ENCODE peak calls at places on chromosomes 6 and 20, in ten cellular contexts. J, A, R, G, N, M, C, I, U and T are unnamed samples.

GRCh38 chr6:329888-330691 is 37.8 kb downstream of the DUSP22 start:
- DNase-seq in J (no peak), R (no peak), U (no peak), A (no peak), G (no peak), N (no peak), C (no peak), M (no peak), I (no peak), T (no peak)

GRCh38 chr20:46559685-46560440 is 9.4 kb upstream of the OCSTAMP start:
- DNase-seq in U (no peak), N (no peak), G (no peak), A (no peak), J (no peak), I (no peak), R (peak; percentile 10), C (no peak), M (no peak), T (no peak)

GRCh38 chr20:35292504-35293285 is 470 bp upstream of the FAM83C start:
- DNase-seq in C (no peak), G (no peak), A (no peak), I (no peak), R (no peak), N (no peak), M (no peak), J (no peak), U (no peak), T (no peak)

GRCh38 chr6:6659600-6660327 is 71.2 kb downstream of the LY86 start:
- DNase-seq in M (no peak), I (no peak), G (no peak), R (no peak), N (no peak), J (peak; percentile 79), U (no peak), A (no peak), C (peak; percentile 4), T (no peak)

GRCh38 chr6:145756170-145756662 is 20.9 kb upstream of the EPM2A start:
- DNase-seq in M (no peak), C (no peak), G (no peak), U (peak; percentile 48), N (no peak), I (no peak), A (peak; percentile 59), R (no peak), J (no peak), T (peak; percentile 16)

GRCh38 chr6:159766923-159767322 is 5.1 kb downstream of the ACAT2 start:
- DNase-seq in J (no peak), C (no peak), G (no peak), U (no peak), R (no peak), N (no peak), I (no peak), M (no peak), A (no peak), T (no peak)

GRCh38 chr20:23147964-23148720 is 62.0 kb upstream of the CD93 start:
- DNase-seq in G (peak; percentile 36), I (no peak), J (no peak), R (peak; percentile 87), M (no peak), A (peak; percentile 96), U (no peak), N (no peak), C (no peak), T (peak; percentile 93)

GRCh38 chr6:163661271-163661671 is 246.8 kb downstream of the QKI start:
- DNase-seq in I (no peak), A (no peak), R (no peak), J (peak; percentile 52), U (no peak), G (no peak), C (no peak), N (no peak), M (no peak), T (no peak)

GRCh38 chr20:51533291-51534172 is 9.0 kb downstream of the NFATC2 start:
- DNase-seq in A (peak; percentile 90), R (peak; percentile 16), G (no peak), C (no peak), U (no peak), I (no peak), N (no peak), M (no peak), J (no peak), T (no peak)

GRCh38 chr6:74780831-74781230 is 425.0 kb downstream of the COL12A1 start:
- DNase-seq in C (no peak), M (no peak), U (no peak), I (no peak), J (no peak), A (no peak), N (no peak), R (no peak), G (no peak), T (no peak)

GRCh38 chr20:63534831-63535651 is 2.1 kb downstream of the PTK6 start:
- DNase-seq in J (no peak), M (no peak), R (no peak), N (no peak), U (no peak), A (no peak), G (no peak), I (no peak), C (no peak), T (peak; percentile 55)

GRCh38 chr6:165900970-165901369 is 237.9 kb upstream of the PDE10A start:
- DNase-seq in A (no peak), N (no peak), M (no peak), C (no peak), U (no peak), G (no peak), I (no peak), R (no peak), J (no peak), T (no peak)

GRCh38 chr20:571754-572331 is 28.3 kb upstream of the CSNK2A1 start:
- DNase-seq in M (no peak), N (no peak), J (no peak), R (no peak), I (no peak), G (no peak), U (no peak), C (no peak), A (no peak), T (peak; percentile 74)